ENCODE peak calls at places on chromosomes 3 and 15, in five cellular contexts. V is A172; P is HCT116; M is AG10803; C is activated CD8-positive, alpha-beta memory T cell treated with anti-CD3 and anti-CD28 coated beads, Interleukin-2, amount 10 ng/mL, durations not matched to agents 7 days and 5 days. O is an unnamed sample.

GRCh38 chr15:69757186-69757585 is 304.6 kb downstream of the RPLP1 start:
- DNase-seq in V (peak), P (no peak), M (no peak), C (peak), O (peak)

GRCh38 chr3:5188419-5189405 is 1.2 kb downstream of the EDEM1 start:
- DNase-seq in V (peak), P (no peak), M (peak), C (peak), O (peak)

GRCh38 chr3:62242846-62243245 is 130.5 kb downstream of the FEZF2 start:
- DNase-seq in V (no peak), P (no peak), M (no peak), C (no peak), O (no peak)

GRCh38 chr3:45993421-45994027 is 2.1 kb downstream of the FYCO1 start:
- DNase-seq in V (no peak), P (no peak), M (no peak), C (peak), O (peak)

GRCh38 chr3:172853911-172854648 is 103.6 kb downstream of the ECT2 start:
- DNase-seq in V (no peak), P (no peak), M (no peak), C (no peak), O (no peak)

GRCh38 chr3:64676831-64677230 is 11.0 kb downstream of the ADAMTS9 start:
- DNase-seq in V (no peak), P (no peak), M (no peak), C (no peak), O (no peak)

GRCh38 chr3:151753846-151754245 is 20.1 kb downstream of the AADACL2 start:
- DNase-seq in V (peak), P (no peak), M (no peak), C (no peak), O (peak)

GRCh38 chr15:33506781-33507180 is 196.0 kb downstream of the RYR3 start:
- DNase-seq in V (no peak), P (no peak), M (peak), C (no peak), O (no peak)

GRCh38 chr3:157330206-157330605 is 106.4 kb upstream of the PTX3 start:
- DNase-seq in V (no peak), P (no peak), M (peak), C (no peak), O (no peak)

GRCh38 chr3:61978460-61979419 is 394.6 kb downstream of the FEZF2 start:
- DNase-seq in V (no peak), P (no peak), M (no peak), C (no peak), O (no peak)

GRCh38 chr3:55160241-55160877 is 232.5 kb upstream of the LRTM1 start:
- DNase-seq in V (peak), P (no peak), M (peak), C (no peak), O (peak)

GRCh38 chr15:64122936-64123351 is 27.2 kb downstream of the SNX1 start:
- DNase-seq in V (no peak), P (no peak), M (no peak), C (no peak), O (no peak)

GRCh38 chr3:158792709-158793108 is 9.1 kb upstream of the MFSD1 start:
- DNase-seq in V (peak), P (no peak), M (peak), C (no peak), O (peak)

GRCh38 chr15:94352940-94353820 is 121.8 kb downstream of the MCTP2 start:
- DNase-seq in V (no peak), P (no peak), M (no peak), C (no peak), O (no peak)

GRCh38 chr3:109643590-109643989 is 306.2 kb upstream of the DPPA4 start:
- DNase-seq in V (peak), P (peak), M (peak), C (no peak), O (peak)

GRCh38 chr3:142912440-142913172 is 23.7 kb upstream of the PCOLCE2 start:
- DNase-seq in V (no peak), P (no peak), M (no peak), C (no peak), O (no peak)

GRCh38 chr3:114527036-114527644 is 233.3 kb downstream of the TIGIT start:
- DNase-seq in V (peak), P (no peak), M (peak), C (no peak), O (peak)

GRCh38 chr3:133563186-133563591 is 10.3 kb upstream of the CDV3 start:
- DNase-seq in V (no peak), P (no peak), M (peak), C (no peak), O (no peak)

GRCh38 chr15:29550834-29551465 is 271.3 kb downstream of the TJP1 start:
- DNase-seq in V (no peak), P (no peak), M (peak), C (no peak), O (no peak)

GRCh38 chr3:158713094-158713499 is 19.2 kb downstream of the RARRES1 start:
- DNase-seq in V (peak), P (no peak), M (no peak), C (no peak), O (no peak)

GRCh38 chr3:194738254-194739093 is 52.8 kb downstream of the FAM43A start:
- DNase-seq in V (peak), P (peak), M (peak), C (no peak), O (peak)

GRCh38 chr3:184788751-184789150 is 23.2 kb upstream of the VPS8 start:
- DNase-seq in V (peak), P (no peak), M (peak), C (no peak), O (peak)

GRCh38 chr3:157865449-157865862 is 240.8 kb downstream of the SHOX2 start:
- DNase-seq in V (no peak), P (peak), M (no peak), C (peak), O (peak)

GRCh38 chr3:123270818-123271217 is 69.1 kb downstream of the SEC22A start:
- DNase-seq in V (no peak), P (no peak), M (no peak), C (no peak), O (peak)

GRCh38 chr15:66841953-66842681 is 140.1 kb downstream of the SMAD6 start:
- DNase-seq in V (peak), P (peak), M (peak), C (no peak), O (peak)

GRCh38 chr3:194606941-194607340 is 26.3 kb downstream of the TMEM44 start:
- DNase-seq in V (no peak), P (no peak), M (no peak), C (no peak), O (no peak)

O was measured in PC-3.